ENCODE peak calls at places on chromosome 6, in six cellular contexts. Z, D, A, G, O and S are unnamed samples.

GRCh38 chr6:43702522-43703440 is 15.2 kb upstream of the MRPS18A start:
- DNase-seq in Z (peak), D (no peak), A (peak), G (no peak), O (no peak), S (peak)

GRCh38 chr6:13554929-13555333 is 19.5 kb upstream of the SIRT5 start:
- DNase-seq in Z (no peak), D (no peak), A (peak), G (no peak), O (no peak), S (no peak)

GRCh38 chr6:166707045-166707444 is 80.0 kb upstream of the RPS6KA2 start:
- DNase-seq in Z (no peak), D (no peak), A (peak), G (no peak), O (no peak), S (no peak)

GRCh38 chr6:4224082-4224978 is 89.0 kb upstream of the ECI2 start:
- DNase-seq in Z (peak), D (no peak), A (no peak), G (no peak), O (no peak), S (no peak)

GRCh38 chr6:125310994-125311649 is 9.4 kb upstream of the HDDC2 start:
- DNase-seq in Z (peak), D (no peak), A (peak), G (no peak), O (no peak), S (peak)

GRCh38 chr6:136757150-136757549 is 35.1 kb downstream of the MAP3K5 start:
- DNase-seq in Z (no peak), D (no peak), A (no peak), G (no peak), O (no peak), S (no peak)

GRCh38 chr6:107692351-107692750 is 131.8 kb downstream of the SCML4 start:
- DNase-seq in Z (no peak), D (no peak), A (peak), G (no peak), O (no peak), S (no peak)

GRCh38 chr6:2257358-2257757 is 12.0 kb upstream of the GMDS start:
- DNase-seq in Z (no peak), D (no peak), A (no peak), G (no peak), O (no peak), S (no peak)

GRCh38 chr6:160952633-160953281 is 38.8 kb upstream of the MAP3K4 start:
- DNase-seq in Z (no peak), D (no peak), A (peak), G (no peak), O (no peak), S (no peak)

GRCh38 chr6:7813704-7814103 is 87.8 kb downstream of the BMP6 start:
- DNase-seq in Z (no peak), D (no peak), A (no peak), G (no peak), O (no peak), S (no peak)

GRCh38 chr6:24951831-24952299 is 16.1 kb upstream of the RIPOR2 start:
- DNase-seq in Z (no peak), D (no peak), A (no peak), G (no peak), O (peak), S (no peak)

GRCh38 chr6:82363368-82364086 is at the start of gene TPBG:
- DNase-seq in Z (peak), D (no peak), A (peak), G (no peak), O (no peak), S (peak)

GRCh38 chr6:150667977-150668716 is 68.5 kb downstream of the PLEKHG1 start:
- DNase-seq in Z (peak), D (no peak), A (peak), G (no peak), O (no peak), S (peak)

GRCh38 chr6:119078449-119079287 is at the start of gene FAM184A:
- DNase-seq in Z (peak), D (peak), A (peak), G (peak), O (peak), S (peak)

GRCh38 chr6:132405143-132405915 is 4.1 kb upstream of the MOXD1 start:
- DNase-seq in Z (peak), D (no peak), A (peak), G (no peak), O (no peak), S (no peak)

GRCh38 chr6:27591660-27592059 is 118.8 kb upstream of the ZNF184 start:
- DNase-seq in Z (peak), D (no peak), A (peak), G (no peak), O (no peak), S (peak)

GRCh38 chr6:28383235-28384142 is 16.1 kb downstream of the ZSCAN12 start:
- DNase-seq in Z (peak), D (peak), A (peak), G (no peak), O (no peak), S (peak)

GRCh38 chr6:24761193-24761835 is 13.4 kb upstream of the GMNN start:
- DNase-seq in Z (no peak), D (no peak), A (no peak), G (no peak), O (no peak), S (peak)

GRCh38 chr6:94736231-94736630 is 841.1 kb upstream of the MANEA start:
- DNase-seq in Z (no peak), D (no peak), A (peak), G (no peak), O (no peak), S (peak)

GRCh38 chr6:49733680-49734079 is 10.5 kb downstream of the CRISP3 start:
- DNase-seq in Z (no peak), D (no peak), A (no peak), G (no peak), O (no peak), S (no peak)

GRCh38 chr6:70151616-70152015 is 151.3 kb downstream of the COL9A1 start:
- DNase-seq in Z (no peak), D (no peak), A (no peak), G (no peak), O (no peak), S (no peak)